ENCODE peak calls at places on chromosomes 11 and 22, in five cellular contexts. M is IMR-90, T is neuronal stem cell, J is mesendoderm, Z is H9. X is an unnamed sample.

GRCh38 chr11:32919338-32919737 is 26.7 kb downstream of the QSER1 start:
- DNase-seq in M (no peak), Z (no peak), T (no peak), J (peak), X (no peak)

GRCh38 chr11:100727410-100727809 is 40.3 kb downstream of the ARHGAP42 start:
- DNase-seq in Z (no peak), J (no peak), T (no peak), M (no peak), X (no peak)

GRCh38 chr11:92893276-92893675 is 76.2 kb upstream of the MTNR1B start:
- DNase-seq in M (no peak), J (no peak), T (no peak), Z (no peak), X (no peak)

GRCh38 chr11:14974021-14974698 is 2.0 kb upstream of the CALCA start:
- DNase-seq in Z (peak), T (peak), J (peak), M (no peak), X (peak)

GRCh38 chr11:22670803-22671202 is 4.4 kb downstream of the GAS2 start:
- DNase-seq in J (peak), T (no peak), M (peak), Z (no peak), X (no peak)

GRCh38 chr11:102361100-102362021 is 14.3 kb downstream of the BIRC2 start:
- DNase-seq in M (peak), T (no peak), Z (no peak), J (no peak), X (no peak)

GRCh38 chr11:69240332-69241074 is 53.5 kb upstream of the MYEOV start:
- DNase-seq in Z (peak), T (no peak), M (peak), J (peak), X (no peak)

GRCh38 chr11:18100926-18101656 is 4.8 kb downstream of the SAAL1 start:
- DNase-seq in T (no peak), M (no peak), J (peak), Z (no peak), X (no peak)

GRCh38 chr11:124928942-124929663 is 6.7 kb downstream of the HEPACAM start:
- DNase-seq in J (no peak), Z (no peak), M (no peak), T (no peak), X (no peak)

GRCh38 chr22:18031670-18032454 is 7.5 kb upstream of the MICAL3 start:
- DNase-seq in J (peak), Z (no peak), M (peak), T (no peak), X (no peak)

GRCh38 chr22:25203082-25203481 is 3.4 kb downstream of the CRYBB3 start:
- DNase-seq in T (no peak), J (no peak), Z (no peak), M (no peak), X (no peak)
- H2BK5ac ChIP-seq in T (no peak), J (no peak), Z (no peak), M (no peak), X (no peak)

DNA sequence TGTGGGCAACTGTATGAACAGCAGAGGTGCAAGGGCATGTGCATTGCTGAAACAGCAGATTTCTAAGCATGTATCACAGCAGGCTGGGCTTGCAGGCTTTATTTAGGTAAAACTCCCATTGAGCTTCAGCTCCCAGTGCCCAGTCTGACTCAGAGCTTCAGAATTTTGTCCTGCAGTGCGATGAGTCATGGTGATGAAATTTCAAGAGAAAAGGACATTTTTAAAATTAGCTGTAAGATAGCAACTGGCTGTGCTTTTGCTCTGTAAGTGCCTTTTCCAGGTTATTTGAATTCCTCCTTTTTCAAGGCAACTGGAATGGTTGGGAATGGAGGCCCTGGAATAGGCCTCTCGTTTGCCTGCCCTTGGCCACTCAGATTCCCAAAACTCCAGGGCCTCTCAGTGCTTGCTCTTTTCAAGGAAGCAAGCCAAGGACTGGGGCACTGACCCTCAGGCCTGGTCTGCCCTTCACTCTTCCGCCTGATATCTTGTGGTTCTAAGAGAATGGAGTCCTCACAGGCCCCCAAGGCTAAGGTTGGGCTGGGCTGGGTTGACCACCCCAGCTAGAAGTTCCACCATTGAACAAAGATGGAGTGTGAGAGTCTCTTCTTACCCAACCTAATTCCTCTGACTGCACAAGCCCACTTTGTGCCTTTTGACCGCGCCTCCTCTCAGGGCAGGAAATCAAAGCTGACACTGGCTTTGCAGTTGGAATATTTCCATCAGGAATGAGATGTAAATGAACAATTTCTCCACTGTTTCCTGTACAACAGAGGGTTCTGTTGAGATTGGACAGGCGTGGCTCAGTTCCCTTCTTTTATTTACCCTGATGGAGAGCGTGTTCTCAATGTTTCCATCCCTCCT is 59.5 kb upstream of the PRSS23 start:
- DNase-seq in M (peak), Z (peak), J (peak), T (peak), X (peak)
- H2BK5ac ChIP-seq in M (peak), Z (no peak), J (peak), T (no peak), X (peak)

DNA sequence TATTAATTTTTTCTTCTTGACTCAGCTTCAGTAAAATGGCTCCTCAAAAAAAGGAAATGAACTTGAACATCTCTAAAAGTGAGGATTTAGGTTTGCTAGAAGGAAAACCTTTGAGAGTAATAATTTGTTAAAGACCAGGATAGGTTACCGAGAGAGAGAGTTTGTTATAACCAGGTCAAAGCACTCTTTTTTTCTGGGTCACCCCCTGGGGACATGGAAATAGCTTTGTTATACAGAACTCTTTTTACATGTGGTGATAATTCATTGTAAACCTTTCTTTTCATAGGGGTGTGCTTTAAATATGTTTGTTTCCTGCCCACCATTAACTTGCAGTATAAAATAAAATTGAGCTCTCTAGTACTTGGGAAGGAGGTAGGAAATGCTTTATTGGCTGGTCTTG is 47.7 kb downstream of the DNAJC24 start:
- DNase-seq in J (no peak), Z (no peak), T (no peak), M (no peak), X (no peak)
- H2BK5ac ChIP-seq in J (no peak), Z (no peak), T (no peak), M (no peak), X (no peak)

GRCh38 chr22:35148381-35148780 is 82.4 kb downstream of the ISX start:
- DNase-seq in J (no peak), T (no peak), M (no peak), Z (no peak), X (no peak)

GRCh38 chr22:35154937-35155387 is 89.0 kb downstream of the ISX start:
- DNase-seq in M (peak), T (peak), Z (peak), J (peak), X (peak)

GRCh38 chr22:35152316-35152715 is 86.4 kb downstream of the ISX start:
- DNase-seq in M (no peak), T (no peak), Z (peak), J (no peak), X (no peak)

GRCh38 chr22:35150163-35151107 is 84.5 kb downstream of the ISX start:
- DNase-seq in Z (peak), J (peak), M (peak), T (peak), X (peak)

DNA sequence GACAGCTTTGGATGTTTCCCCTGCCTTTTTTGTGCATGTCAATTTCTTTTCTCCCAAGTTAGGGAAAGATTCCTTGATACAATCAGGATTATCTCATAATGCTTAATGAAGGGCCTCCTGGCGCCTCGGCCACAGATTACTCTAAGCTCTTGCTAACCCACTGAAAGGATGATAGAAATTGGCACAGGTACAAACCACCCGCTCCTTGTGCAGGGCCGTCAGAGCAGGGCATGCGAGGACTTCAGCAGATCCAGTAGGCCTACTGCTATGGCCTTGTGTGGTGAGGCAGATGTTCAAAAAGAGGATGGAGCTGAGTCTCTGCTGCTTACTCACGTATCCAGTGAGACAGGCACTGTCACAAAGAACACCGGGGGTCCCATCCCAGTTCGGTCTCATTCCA is 83.2 kb downstream of the ISX start:
- DNase-seq in Z (no peak), M (no peak), T (no peak), J (no peak), X (no peak)
- H2BK5ac ChIP-seq in Z (no peak), M (no peak), T (no peak), J (no peak), X (no peak)